ENCODE peak calls at places on chromosomes 6 and 20, in six cellular contexts. X is CD8-positive, alpha-beta T cell; O is sigmoid colon; F is PC-3; N is thoracic aorta; P is psoas muscle. V is an unnamed sample.
A peak's percentile ranks its signal among the peaks of the same experiment; 100 is the strongest.

GRCh38 chr6:134425521-134426316 is 107.8 kb upstream of the SGK1 start:
- DNase-seq in X (no peak), O (no peak), F (peak; percentile 13), N (no peak), P (no peak), V (no peak)

GRCh38 chr6:13559251-13559650 is 15.2 kb upstream of the SIRT5 start:
- DNase-seq in X (no peak), O (no peak), F (peak; percentile 16), N (no peak), P (no peak), V (no peak)

GRCh38 chr20:51697119-51697826 is 70.9 kb downstream of the ATP9A start:
- DNase-seq in X (no peak), O (no peak), F (peak; percentile 78), N (no peak), P (no peak), V (no peak)

GRCh38 chr6:17490724-17491123 is 97.3 kb downstream of the CAP2 start:
- DNase-seq in X (no peak), O (no peak), F (no peak), N (no peak), P (no peak), V (no peak)

GRCh38 chr6:16184129-16184528 is 54.3 kb upstream of the GMPR start:
- DNase-seq in X (peak; percentile 22), O (no peak), F (peak; percentile 71), N (no peak), P (no peak), V (no peak)

GRCh38 chr6:5435449-5435848 is 174.1 kb downstream of the FARS2 start:
- DNase-seq in X (no peak), O (no peak), F (peak; percentile 80), N (peak; percentile 21), P (no peak), V (peak; percentile 15)

GRCh38 chr6:143233563-143234285 is 173.0 kb downstream of the AIG1 start:
- DNase-seq in X (no peak), O (no peak), F (no peak), N (no peak), P (no peak), V (no peak)

GRCh38 chr6:43070028-43070632 is 6.0 kb upstream of the PTK7 start:
- DNase-seq in X (no peak), O (no peak), F (peak; percentile 56), N (no peak), P (no peak), V (no peak)

GRCh38 chr6:163494279-163494727 is 79.8 kb downstream of the QKI start:
- DNase-seq in X (no peak), O (no peak), F (peak; percentile 86), N (no peak), P (no peak), V (peak; percentile 44)

GRCh38 chr6:25998379-25998778 is 35.8 kb downstream of the TRIM38 start:
- DNase-seq in X (no peak), O (no peak), F (peak; percentile 13), N (no peak), P (no peak), V (no peak)

GRCh38 chr20:52105045-52105572 is 86.5 kb downstream of the ZFP64 start:
- DNase-seq in X (no peak), O (peak; percentile 68), F (no peak), N (no peak), P (no peak), V (no peak)

GRCh38 chr20:63735859-63736718 is at the start of gene LIME1:
- DNase-seq in X (peak; percentile 81), O (peak; percentile 67), F (no peak), N (no peak), P (no peak), V (no peak)

GRCh38 chr6:52328721-52329120 is 33.2 kb upstream of the PAQR8 start:
- DNase-seq in X (no peak), O (no peak), F (no peak), N (no peak), P (no peak), V (no peak)

GRCh38 chr6:52533491-52533890 is 43.4 kb downstream of the TRAM2 start:
- DNase-seq in X (no peak), O (no peak), F (no peak), N (no peak), P (no peak), V (no peak)

GRCh38 chr6:149852180-149852579 is 12.0 kb downstream of the LRP11 start:
- DNase-seq in X (no peak), O (no peak), F (peak; percentile 79), N (no peak), P (no peak), V (no peak)

GRCh38 chr6:24936641-24937317 is 1.0 kb upstream of the RIPOR2 start:
- DNase-seq in X (peak; percentile 60), O (no peak), F (peak; percentile 22), N (no peak), P (no peak), V (no peak)

GRCh38 chr6:131955192-131955591 is 4.0 kb upstream of the CCN2 start:
- DNase-seq in X (no peak), O (no peak), F (no peak), N (no peak), P (no peak), V (no peak)

GRCh38 chr6:100209323-100210137 is 215.5 kb upstream of the MCHR2 start:
- DNase-seq in X (no peak), O (no peak), F (peak; percentile 26), N (no peak), P (no peak), V (no peak)

GRCh38 chr6:118565317-118565960 is 17.3 kb downstream of the PLN start:
- DNase-seq in X (no peak), O (no peak), F (peak; percentile 56), N (no peak), P (no peak), V (no peak)

GRCh38 chr6:21101694-21102093 is 491.9 kb upstream of the SOX4 start:
- DNase-seq in X (no peak), O (no peak), F (no peak), N (no peak), P (no peak), V (no peak)

DNA sequence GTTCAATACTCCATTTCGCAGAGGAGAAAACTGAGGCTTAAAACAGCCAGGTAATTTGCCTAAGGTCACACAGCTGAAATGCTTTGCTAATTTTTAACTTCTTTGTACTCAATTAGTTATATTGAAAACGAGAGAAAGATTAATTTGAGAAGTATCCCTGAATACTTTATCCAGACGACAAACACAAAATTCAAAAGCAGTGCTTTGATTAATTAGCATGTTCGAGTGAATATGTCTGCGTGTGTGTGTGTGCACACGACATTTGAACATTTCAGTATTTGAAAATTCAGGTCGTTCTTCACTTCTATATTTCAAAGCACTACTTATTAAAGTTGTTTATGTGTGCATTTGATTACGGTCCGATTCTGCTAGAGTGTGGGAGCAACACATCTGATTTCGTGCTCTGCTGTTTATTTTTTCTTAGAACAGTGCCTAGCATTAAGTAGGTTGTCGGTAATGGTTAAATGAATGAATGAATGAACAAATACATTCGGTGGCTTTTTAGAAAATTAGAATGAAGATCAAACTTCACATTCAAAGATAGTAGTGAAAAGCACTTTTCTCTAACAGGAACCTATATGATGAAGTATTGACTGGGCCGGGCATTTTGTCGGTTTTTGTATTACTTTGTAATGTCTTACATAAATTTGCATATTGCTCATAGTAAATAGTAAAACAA is 36.9 kb upstream of the SYNCRIP start:
- DNase-seq in X (no peak), O (no peak), F (peak; percentile 17), N (no peak), P (no peak), V (no peak)
- TF ChIP-seq CTCF in X (no peak), O (no peak), F (no peak), N (no peak), P (no peak), V (no peak)

GRCh38 chr6:167677422-167677789 is 149.3 kb upstream of the AFDN start:
- DNase-seq in X (no peak), O (no peak), F (no peak), N (no peak), P (no peak), V (no peak)

GRCh38 chr6:167678102-167679101 is 148.3 kb upstream of the AFDN start:
- DNase-seq in X (no peak), O (peak; percentile 66), F (no peak), N (no peak), P (peak; percentile 61), V (no peak)

GRCh38 chr6:167679791-167680604 is 146.7 kb upstream of the AFDN start:
- DNase-seq in X (no peak), O (peak; percentile 22), F (no peak), N (no peak), P (no peak), V (no peak)

GRCh38 chr6:167680605-167681149 is 146.0 kb upstream of the AFDN start:
- DNase-seq in X (no peak), O (peak; percentile 52), F (no peak), N (no peak), P (no peak), V (no peak)

GRCh38 chr6:167679137-167679736 is 147.5 kb upstream of the AFDN start:
- DNase-seq in X (no peak), O (no peak), F (no peak), N (no peak), P (no peak), V (no peak)
- H3K4me3 ChIP-seq in X (no peak overlapping the region), O (no peak overlapping the region), F (no peak overlapping the region), N (peak overlapping the region; percentile 62), P (peak overlapping the region; percentile 49), V (no peak overlapping the region)

GRCh38 chr6:155974359-155974758 is 518.7 kb upstream of the NOX3 start:
- DNase-seq in X (no peak), O (no peak), F (no peak), N (no peak), P (no peak), V (no peak)
- H3K36me3 ChIP-seq in X (no peaks in the 10 kb centered on the region), O (no peaks in the 10 kb centered on the region), F (no peaks in the 10 kb centered on the region), N (no peaks in the 10 kb centered on the region), P (no peaks in the 10 kb centered on the region), V (no peaks in the 10 kb centered on the region)

DNA sequence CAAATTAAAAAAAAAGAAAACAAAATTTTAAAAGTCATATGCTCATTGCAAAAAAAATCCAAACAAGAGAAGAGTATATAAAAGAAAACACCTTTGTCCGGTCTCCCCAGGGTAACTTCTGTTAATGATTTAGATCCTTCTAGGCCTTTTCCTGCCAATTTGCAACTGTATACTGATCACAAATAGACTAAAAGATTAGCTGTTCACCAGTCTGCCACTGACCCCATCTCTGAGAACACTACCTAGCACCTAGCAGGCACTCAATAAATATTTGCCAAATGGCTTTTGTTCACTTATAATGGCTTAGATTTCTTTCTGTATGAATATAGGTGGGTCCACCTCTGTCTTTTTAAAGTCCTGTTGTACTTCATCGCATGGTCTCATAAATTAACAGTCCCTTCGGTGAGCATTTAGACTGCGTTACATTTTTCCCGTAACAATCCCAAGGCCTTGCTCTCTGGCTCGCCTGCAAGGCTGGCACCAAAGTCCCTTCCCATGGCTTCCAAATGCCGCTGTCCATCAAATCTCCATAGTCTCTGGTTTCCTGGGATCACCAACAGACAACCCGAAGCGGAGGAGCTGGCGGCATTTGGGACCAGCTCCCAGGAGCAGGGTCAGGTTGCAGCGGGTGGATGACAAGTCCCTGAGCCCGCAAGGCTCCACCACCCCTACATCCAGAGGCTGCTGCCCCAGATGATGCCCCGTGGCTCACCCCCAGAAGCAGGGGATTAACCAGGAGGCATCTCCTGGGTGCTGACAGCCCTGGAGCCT is 11.8 kb downstream of the JPH2 start:
- DNase-seq in X (no peak), O (peak; percentile 65), F (no peak), N (no peak), P (peak; percentile 79), V (no peak)
- TF ChIP-seq CTCF in X (no peak), O (no peak), F (no peak), N (no peak), P (no peak), V (no peak)

GRCh38 chr20:41141153-41141815 is 3.9 kb downstream of the PLCG1 start:
- DNase-seq in X (no peak), O (peak; percentile 75), F (no peak), N (no peak), P (peak; percentile 39), V (no peak)
- H3K4me3 ChIP-seq in X (peak overlapping the region; percentile 68), O (no peak overlapping the region), F (no peak overlapping the region), N (no peak overlapping the region), P (no peak overlapping the region), V (no peak overlapping the region)